ENCODE peak calls at places on chromosomes 2 and 18, in four cellular contexts. S, E, U and M are unnamed samples.
A peak's percentile ranks its signal among the peaks of the same experiment; 100 is the strongest.

GRCh38 chr2:178204987-178205386 is 10.7 kb downstream of the OSBPL6 start:
- DNase-seq in S (no peak), E (no peak), U (no peak), M (no peak)

GRCh38 chr2:144660518-144661316 is 140.8 kb upstream of the ZEB2 start:
- DNase-seq in S (no peak), E (peak; percentile 30), U (no peak), M (peak; percentile 19)

GRCh38 chr18:21851327-21851961 is 110.9 kb downstream of the MIB1 start:
- DNase-seq in S (no peak), E (peak; percentile 11), U (no peak), M (no peak)

GRCh38 chr2:204019572-204020501 is 83.3 kb downstream of the ICOS start:
- DNase-seq in S (no peak), E (peak; percentile 25), U (no peak), M (no peak)

GRCh38 chr2:37833420-37833819 is 91.7 kb upstream of the RMDN2 start:
- DNase-seq in S (no peak), E (no peak), U (no peak), M (no peak)

GRCh38 chr18:13379930-13380665 is 161.5 kb downstream of the LDLRAD4 start:
- DNase-seq in S (no peak), E (no peak), U (no peak), M (no peak)

GRCh38 chr2:217792611-217793527 is 209.9 kb downstream of the TNS1 start:
- DNase-seq in S (no peak), E (peak; percentile 38), U (no peak), M (no peak)

GRCh38 chr2:172970660-172971059 is 105.0 kb upstream of the MAP3K20 start:
- DNase-seq in S (no peak), E (no peak), U (no peak), M (no peak)

GRCh38 chr2:203596183-203596582 is 61.1 kb upstream of the RAPH1 start:
- DNase-seq in S (no peak), E (no peak), U (no peak), M (no peak)

GRCh38 chr2:46175409-46175808 is 121.8 kb upstream of the EPAS1 start:
- DNase-seq in S (no peak), E (peak; percentile 68), U (no peak), M (no peak)

GRCh38 chr18:78727877-78728276 is 251.7 kb upstream of the SALL3 start:
- DNase-seq in S (peak; percentile 10), E (no peak), U (no peak), M (no peak)

GRCh38 chr2:42118759-42119569 is 50.2 kb upstream of the EML4 start:
- DNase-seq in S (no peak), E (no peak), U (no peak), M (no peak)

GRCh38 chr2:33104726-33105125 is 158.0 kb downstream of the LTBP1 start:
- DNase-seq in S (no peak), E (peak; percentile 73), U (no peak), M (no peak)
- H3K4me2 ChIP-seq in S (no peak overlapping the region), E (peak overlapping the region; percentile 90), U (no peak overlapping the region), M (no peak overlapping the region)

GRCh38 chr2:101816598-101816997 is 119.1 kb downstream of the MAP4K4 start:
- DNase-seq in S (no peak), E (no peak), U (no peak), M (no peak)
- H3K56ac ChIP-seq in S (no peak overlapping the region), E (no peak overlapping the region), U (no peak overlapping the region), M (no peak overlapping the region)

DNA sequence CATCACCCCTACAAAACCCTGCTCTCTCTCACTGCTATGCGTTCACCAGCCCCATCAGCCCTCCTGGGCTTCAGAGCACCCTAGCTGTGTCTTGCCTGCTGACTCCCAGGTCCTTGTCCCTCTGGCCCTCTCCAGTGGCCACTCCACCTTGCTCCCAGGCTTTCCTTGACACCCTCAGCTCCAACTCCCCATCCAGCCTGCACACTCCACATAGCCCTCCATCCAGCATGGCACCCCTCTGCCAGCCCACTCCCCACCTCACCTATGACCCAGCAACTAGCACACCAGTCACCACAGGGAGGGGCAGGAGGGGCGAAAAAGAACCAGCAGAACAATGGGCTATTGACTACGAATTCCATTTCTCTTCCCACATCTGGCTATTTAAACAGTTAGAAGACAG is 195.4 kb downstream of the SMAD2 start:
- DNase-seq in S (no peak), E (no peak), U (no peak), M (no peak)
- H3K23ac ChIP-seq in S (no peak overlapping the region), E (no peak overlapping the region), U (no peak overlapping the region), M (no peak overlapping the region)

GRCh38 chr18:72376256-72376655 is 167.9 kb downstream of the CBLN2 start:
- DNase-seq in S (no peak), E (no peak), U (no peak), M (no peak)

GRCh38 chr18:72375628-72376027 is 168.5 kb downstream of the CBLN2 start:
- DNase-seq in S (no peak), E (peak; percentile 28), U (no peak), M (no peak)
- H3K4me2 ChIP-seq in S (no peak overlapping the region), E (no peak overlapping the region), U (no peak overlapping the region), M (no peak overlapping the region)

GRCh38 chr18:61503688-61504087 is 170.5 kb downstream of the CDH20 start:
- DNase-seq in S (no peak), E (peak; percentile 11), U (no peak), M (no peak)
- H3K56ac ChIP-seq in S (no peak overlapping the region), E (no peak overlapping the region), U (no peak overlapping the region), M (no peak overlapping the region)

GRCh38 chr2:232338759-232339106 is 39.8 kb upstream of the ALPP start:
- DNase-seq in S (no peak), E (no peak), U (no peak), M (no peak)
- H3K23ac ChIP-seq in S (no peak overlapping the region), E (no peak overlapping the region), U (no peak overlapping the region), M (no peak overlapping the region)

DNA sequence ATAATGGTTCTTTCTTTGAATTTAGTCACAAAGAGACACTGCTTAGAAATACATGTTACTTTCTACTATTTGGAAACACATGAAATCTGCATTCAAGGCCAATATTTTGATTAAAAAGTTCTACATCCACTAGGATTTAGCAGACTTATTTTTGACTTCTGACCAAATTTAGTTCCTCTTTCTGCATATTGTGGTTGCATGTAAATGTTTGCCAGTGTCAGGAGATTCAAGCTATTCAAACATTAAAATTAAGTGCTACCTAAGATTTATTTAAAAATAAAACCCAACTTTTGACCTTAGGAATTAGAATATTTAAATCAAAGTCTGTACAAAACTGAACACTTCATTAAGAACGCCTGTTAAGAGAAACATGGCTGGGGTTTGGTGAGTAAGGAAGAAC is 891.1 kb downstream of the CPS1 start:
- DNase-seq in S (no peak), E (no peak), U (no peak), M (no peak)
- H3K4me2 ChIP-seq in S (no peak overlapping the region), E (no peak overlapping the region), U (no peak overlapping the region), M (no peak overlapping the region)

GRCh38 chr2:167438206-167438605 is 549.9 kb downstream of the XIRP2 start:
- DNase-seq in S (no peak), E (peak; percentile 67), U (no peak), M (peak; percentile 87)
- H3K56ac ChIP-seq in S (no peak overlapping the region), E (no peak overlapping the region), U (no peak overlapping the region), M (no peak overlapping the region)

GRCh38 chr18:3250237-3251107 is 2.9 kb downstream of the MYL12A start:
- DNase-seq in S (no peak), E (peak; percentile 80), U (no peak), M (no peak)
- H3K23ac ChIP-seq in S (no peak overlapping the region), E (peak overlapping the region; percentile 84), U (no peak overlapping the region), M (peak overlapping the region; percentile 57)

DNA sequence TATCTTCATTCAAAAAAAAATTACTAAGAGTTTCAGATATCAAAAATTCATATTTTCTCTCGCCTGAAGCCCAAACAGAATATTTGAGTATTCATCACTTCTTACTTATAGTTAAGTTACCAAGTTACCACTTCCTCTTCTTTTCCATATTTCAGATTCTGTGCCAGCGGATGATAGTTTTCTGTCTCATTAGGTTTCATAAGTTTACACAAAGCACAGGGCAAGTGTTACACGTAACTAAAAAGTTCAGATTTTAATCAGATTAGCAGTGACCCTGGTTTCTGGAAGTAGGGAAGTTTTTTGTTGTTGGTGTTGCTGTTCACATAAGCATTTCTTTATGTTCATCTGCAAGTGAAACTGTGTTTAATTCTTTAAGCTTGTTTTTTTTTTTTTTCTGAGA is 10.2 kb downstream of the AFTPH start:
- DNase-seq in S (no peak), E (no peak), U (no peak), M (no peak)
- H3K4me2 ChIP-seq in S (no peak overlapping the region), E (no peak overlapping the region), U (no peak overlapping the region), M (no peak overlapping the region)